ENCODE peak calls at places on chromosomes 4 and X, in nine cellular contexts. One of them, this sample, is unnamed.

GRCh38 chrX:6052111-6052745 is 176.4 kb downstream of the NLGN4X start:
- DNase-seq in body of pancreas: no peak
- DNase-seq in A549: no peak
- DNase-seq in ovary: no peak
- DNase-seq in NB4: no peak
- DNase-seq in tibial nerve: no peak
- DNase-seq in adrenal gland: no peak
- DNase-seq in K562: no peak
- DNase-seq in IMR-90: no peak
- DNase-seq in this sample: no peak

GRCh38 chr4:92232566-92232965 is 71.2 kb upstream of the GRID2 start:
- DNase-seq in body of pancreas: no peak
- DNase-seq in A549: no peak
- DNase-seq in ovary: no peak
- DNase-seq in NB4: no peak
- DNase-seq in tibial nerve: no peak
- DNase-seq in adrenal gland: no peak
- DNase-seq in K562: no peak
- DNase-seq in IMR-90: peak; percentile 22
- DNase-seq in this sample: no peak

GRCh38 chr4:7043521-7044414 is 596 bp downstream of the TADA2B start:
- DNase-seq in body of pancreas: peak; percentile 65
- DNase-seq in A549: peak; percentile 22
- DNase-seq in ovary: peak; percentile 43
- DNase-seq in NB4: peak; percentile 76
- DNase-seq in tibial nerve: no peak
- DNase-seq in adrenal gland: peak; percentile 60
- DNase-seq in K562: peak; percentile 54
- DNase-seq in IMR-90: peak; percentile 38
- DNase-seq in this sample: peak; percentile 58

GRCh38 chr4:3316146-3316545 is 23.3 kb downstream of the RGS12 start:
- DNase-seq in body of pancreas: no peak
- DNase-seq in A549: no peak
- DNase-seq in ovary: peak; percentile 11
- DNase-seq in NB4: no peak
- DNase-seq in tibial nerve: no peak
- DNase-seq in adrenal gland: no peak
- DNase-seq in K562: no peak
- DNase-seq in IMR-90: no peak
- DNase-seq in this sample: peak; percentile 5

GRCh38 chr4:175298119-175298518 is 380.0 kb downstream of the ADAM29 start:
- DNase-seq in body of pancreas: no peak
- DNase-seq in A549: no peak
- DNase-seq in ovary: no peak
- DNase-seq in NB4: no peak
- DNase-seq in tibial nerve: no peak
- DNase-seq in adrenal gland: no peak
- DNase-seq in K562: no peak
- DNase-seq in IMR-90: peak; percentile 74
- DNase-seq in this sample: no peak

GRCh38 chrX:11470231-11470630 is 177.0 kb downstream of the AMELX start:
- DNase-seq in body of pancreas: no peak
- DNase-seq in A549: peak; percentile 25
- DNase-seq in ovary: no peak
- DNase-seq in NB4: no peak
- DNase-seq in tibial nerve: no peak
- DNase-seq in adrenal gland: no peak
- DNase-seq in K562: no peak
- DNase-seq in IMR-90: peak; percentile 86
- DNase-seq in this sample: no peak

GRCh38 chrX:153549807-153550206 is 32.4 kb downstream of the ATP2B3 start:
- DNase-seq in body of pancreas: no peak
- DNase-seq in A549: no peak
- DNase-seq in ovary: no peak
- DNase-seq in NB4: no peak
- DNase-seq in tibial nerve: no peak
- DNase-seq in adrenal gland: no peak
- DNase-seq in K562: no peak
- DNase-seq in IMR-90: no peak
- DNase-seq in this sample: no peak

GRCh38 chr4:107988763-107989035 is 990 bp upstream of the HADH start:
- DNase-seq in body of pancreas: peak; percentile 44
- DNase-seq in A549: no peak
- DNase-seq in ovary: no peak
- DNase-seq in NB4: no peak
- DNase-seq in tibial nerve: no peak
- DNase-seq in adrenal gland: peak; percentile 5
- DNase-seq in K562: peak; percentile 48
- DNase-seq in IMR-90: no peak
- DNase-seq in this sample: no peak

GRCh38 chr4:106898621-106899230 is 137.4 kb downstream of the DKK2 start:
- DNase-seq in body of pancreas: no peak
- DNase-seq in A549: peak; percentile 44
- DNase-seq in ovary: peak; percentile 53
- DNase-seq in NB4: peak; percentile 69
- DNase-seq in tibial nerve: peak; percentile 66
- DNase-seq in adrenal gland: peak; percentile 17
- DNase-seq in K562: peak; percentile 50
- DNase-seq in IMR-90: peak; percentile 53
- DNase-seq in this sample: no peak

GRCh38 chr4:156346959-156347385 is 393.3 kb upstream of the CTSO start:
- DNase-seq in body of pancreas: no peak
- DNase-seq in A549: no peak
- DNase-seq in ovary: no peak
- DNase-seq in NB4: no peak
- DNase-seq in tibial nerve: no peak
- DNase-seq in adrenal gland: no peak
- DNase-seq in K562: no peak
- DNase-seq in IMR-90: no peak
- DNase-seq in this sample: no peak

GRCh38 chrX:25158635-25159034 is 142.9 kb upstream of the ARX start:
- DNase-seq in body of pancreas: no peak
- DNase-seq in A549: no peak
- DNase-seq in ovary: no peak
- DNase-seq in NB4: no peak
- DNase-seq in tibial nerve: no peak
- DNase-seq in adrenal gland: no peak
- DNase-seq in K562: no peak
- DNase-seq in IMR-90: no peak
- DNase-seq in this sample: no peak

GRCh38 chrX:106201502-106202178 is 33.5 kb downstream of the PWWP3B start:
- DNase-seq in body of pancreas: no peak
- DNase-seq in A549: no peak
- DNase-seq in ovary: no peak
- DNase-seq in NB4: no peak
- DNase-seq in tibial nerve: no peak
- DNase-seq in adrenal gland: no peak
- DNase-seq in K562: no peak
- DNase-seq in IMR-90: no peak
- DNase-seq in this sample: no peak

GRCh38 chr4:95889662-95890061 is 49.8 kb downstream of the PDHA2 start:
- DNase-seq in body of pancreas: no peak
- DNase-seq in A549: no peak
- DNase-seq in ovary: no peak
- DNase-seq in NB4: peak; percentile 15
- DNase-seq in tibial nerve: no peak
- DNase-seq in adrenal gland: no peak
- DNase-seq in K562: no peak
- DNase-seq in IMR-90: no peak
- DNase-seq in this sample: no peak

GRCh38 chrX:118536204-118536603 is 40.6 kb downstream of the DOCK11 start:
- DNase-seq in body of pancreas: no peak
- DNase-seq in A549: no peak
- DNase-seq in ovary: no peak
- DNase-seq in NB4: no peak
- DNase-seq in tibial nerve: no peak
- DNase-seq in adrenal gland: no peak
- DNase-seq in K562: no peak
- DNase-seq in IMR-90: no peak
- DNase-seq in this sample: no peak

GRCh38 chrX:107683124-107683895 is 55.0 kb downstream of the PRPS1 start:
- DNase-seq in body of pancreas: peak; percentile 34
- DNase-seq in A549: no peak
- DNase-seq in ovary: peak; percentile 70
- DNase-seq in NB4: no peak
- DNase-seq in tibial nerve: peak; percentile 71
- DNase-seq in adrenal gland: peak; percentile 67
- DNase-seq in K562: no peak
- DNase-seq in IMR-90: no peak
- DNase-seq in this sample: no peak

GRCh38 chrX:120749141-120749846 is 119.4 kb upstream of the C1GALT1C1 start:
- DNase-seq in body of pancreas: no peak
- DNase-seq in A549: no peak
- DNase-seq in ovary: no peak
- DNase-seq in NB4: peak; percentile 51
- DNase-seq in tibial nerve: no peak
- DNase-seq in adrenal gland: no peak
- DNase-seq in K562: no peak
- DNase-seq in IMR-90: no peak
- DNase-seq in this sample: no peak

GRCh38 chr4:152896819-152897218 is 39.3 kb upstream of the FHDC1 start:
- DNase-seq in body of pancreas: no peak
- DNase-seq in A549: no peak
- DNase-seq in ovary: no peak
- DNase-seq in NB4: peak; percentile 26
- DNase-seq in tibial nerve: no peak
- DNase-seq in adrenal gland: no peak
- DNase-seq in K562: no peak
- DNase-seq in IMR-90: peak; percentile 67
- DNase-seq in this sample: no peak

GRCh38 chrX:136762820-136763452 is 17.8 kb downstream of the ARHGEF6 start:
- DNase-seq in body of pancreas: no peak
- DNase-seq in A549: no peak
- DNase-seq in ovary: no peak
- DNase-seq in NB4: no peak
- DNase-seq in tibial nerve: no peak
- DNase-seq in adrenal gland: no peak
- DNase-seq in K562: no peak
- DNase-seq in IMR-90: no peak
- DNase-seq in this sample: no peak
- TF ChIP-seq POLR2A in body of pancreas: no peak
- TF ChIP-seq POLR2A in A549: no peak
- TF ChIP-seq POLR2A in ovary: no peak
- TF ChIP-seq POLR2A in NB4: no peak
- TF ChIP-seq POLR2A in tibial nerve: no peak
- TF ChIP-seq POLR2A in adrenal gland: no peak
- TF ChIP-seq POLR2A in K562: no peak
- TF ChIP-seq POLR2A in IMR-90: no peak
- TF ChIP-seq POLR2A in this sample: no peak

DNA sequence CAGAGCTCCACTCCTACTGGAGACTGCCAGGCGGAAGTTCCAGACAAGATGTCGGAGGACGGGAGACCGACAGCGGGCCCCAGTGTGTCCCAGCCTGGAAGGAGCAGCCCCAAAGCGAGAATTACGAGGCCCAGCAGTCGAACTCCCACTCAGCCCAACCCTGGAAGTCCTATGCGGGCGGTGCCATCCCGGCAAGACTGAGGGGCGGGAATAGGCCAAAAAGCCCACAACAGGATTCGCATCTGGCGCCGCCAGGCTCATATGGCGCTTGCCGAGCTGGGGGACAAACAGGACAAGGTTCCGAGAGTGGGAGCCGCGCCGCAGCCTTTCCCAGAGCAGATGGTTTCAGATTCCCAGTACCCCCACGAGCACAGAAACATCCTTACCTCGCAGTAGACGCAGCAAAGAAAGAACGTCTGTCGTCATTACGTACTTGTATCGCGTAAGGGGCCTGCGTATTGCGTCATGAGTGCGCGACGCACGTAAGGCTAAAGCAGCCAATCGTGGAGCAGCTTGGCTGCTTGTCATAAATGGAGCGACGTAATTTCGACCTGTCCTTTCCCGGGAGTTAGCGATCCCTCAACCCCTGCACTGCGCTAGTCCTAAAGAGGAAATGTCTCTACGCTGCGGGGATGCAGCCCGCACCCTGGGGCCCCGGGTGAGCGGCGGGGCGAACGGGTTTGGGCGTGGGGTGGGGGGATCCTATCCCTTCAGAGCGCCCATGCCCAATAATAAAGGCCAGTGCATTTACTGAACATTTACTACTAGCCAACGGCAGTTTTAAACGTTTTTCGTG is at the start of the genes LIAS and RPL9:
- DNase-seq in body of pancreas: peak; percentile 97
- DNase-seq in A549: peak; percentile 99
- DNase-seq in ovary: peak; percentile 97
- DNase-seq in NB4: peak; percentile 100
- DNase-seq in tibial nerve: peak; percentile 96
- DNase-seq in adrenal gland: peak; percentile 98
- DNase-seq in K562: peak; percentile 99
- DNase-seq in IMR-90: peak; percentile 100
- DNase-seq in this sample: peak; percentile 94
- TF ChIP-seq POLR2A in body of pancreas: peak; percentile 97
- TF ChIP-seq POLR2A in A549: peak; percentile 78
- TF ChIP-seq POLR2A in ovary: peak; percentile 98
- TF ChIP-seq POLR2A in NB4: peak; percentile 99
- TF ChIP-seq POLR2A in tibial nerve: peak; percentile 96
- TF ChIP-seq POLR2A in adrenal gland: peak; percentile 82
- TF ChIP-seq POLR2A in K562: peak; percentile 99
- TF ChIP-seq POLR2A in IMR-90: peak; percentile 98
- TF ChIP-seq POLR2A in this sample: peak; percentile 95

GRCh38 chrX:53093748-53094583 is at the start of gene KANTR:
- DNase-seq in body of pancreas: peak; percentile 88
- DNase-seq in A549: peak; percentile 96
- DNase-seq in ovary: peak; percentile 91
- DNase-seq in NB4: peak; percentile 94
- DNase-seq in tibial nerve: peak; percentile 80
- DNase-seq in adrenal gland: peak; percentile 93
- DNase-seq in K562: peak; percentile 90
- DNase-seq in IMR-90: peak; percentile 93
- DNase-seq in this sample: peak; percentile 87
- TF ChIP-seq POLR2A in body of pancreas: peak; percentile 85
- TF ChIP-seq POLR2A in A549: peak; percentile 28
- TF ChIP-seq POLR2A in ovary: peak; percentile 63
- TF ChIP-seq POLR2A in NB4: peak; percentile 59
- TF ChIP-seq POLR2A in tibial nerve: peak; percentile 83
- TF ChIP-seq POLR2A in adrenal gland: peak; percentile 7
- TF ChIP-seq POLR2A in K562: peak; percentile 54
- TF ChIP-seq POLR2A in IMR-90: no peak
- TF ChIP-seq POLR2A in this sample: no peak

DNA sequence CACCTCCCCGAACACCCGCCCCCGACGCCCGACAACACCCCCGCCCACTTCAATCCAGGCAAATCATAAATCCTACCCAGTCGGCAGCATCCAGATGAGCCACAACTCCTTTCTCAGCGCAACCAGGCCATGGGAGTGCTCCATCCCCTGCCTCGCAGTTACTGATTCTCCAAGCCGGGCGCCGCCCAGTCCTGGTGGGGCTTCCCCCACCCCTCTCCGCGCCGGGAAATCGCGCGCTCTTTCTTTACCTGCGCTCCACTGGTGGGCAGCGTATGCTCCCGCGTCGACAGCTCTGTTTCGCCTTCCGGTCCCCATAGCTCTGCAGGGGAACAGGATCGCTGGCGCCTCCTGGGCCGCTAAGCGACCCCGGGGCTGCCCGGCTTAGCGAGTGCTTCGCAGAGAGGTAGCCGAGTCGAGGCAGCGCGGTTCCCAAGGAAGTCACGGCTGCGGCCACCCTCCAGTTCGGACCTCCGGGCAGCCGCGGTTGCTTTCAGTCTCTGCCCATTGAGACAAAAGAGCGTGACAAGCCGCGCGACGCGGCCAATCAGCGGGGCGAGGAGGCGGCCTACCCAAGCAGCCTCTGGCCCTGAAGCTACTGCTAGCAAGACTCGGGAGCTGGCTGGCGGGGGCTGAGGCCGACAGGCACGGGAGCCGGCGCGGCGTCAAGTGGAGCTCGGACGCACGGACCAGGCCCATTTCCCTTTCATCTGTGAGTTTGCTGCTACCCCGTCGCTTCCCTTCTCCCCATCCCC is 43.7 kb upstream of the TMSB15B start:
- DNase-seq in body of pancreas: peak; percentile 64
- DNase-seq in A549: peak; percentile 75
- DNase-seq in ovary: peak; percentile 57
- DNase-seq in NB4: peak; percentile 44
- DNase-seq in tibial nerve: peak; percentile 12
- DNase-seq in adrenal gland: peak; percentile 70
- DNase-seq in K562: peak; percentile 6
- DNase-seq in IMR-90: peak; percentile 59
- DNase-seq in this sample: peak; percentile 45
- TF ChIP-seq POLR2A in body of pancreas: peak; percentile 34
- TF ChIP-seq POLR2A in A549: peak; percentile 24
- TF ChIP-seq POLR2A in ovary: no peak
- TF ChIP-seq POLR2A in NB4: no peak
- TF ChIP-seq POLR2A in tibial nerve: no peak
- TF ChIP-seq POLR2A in adrenal gland: no peak
- TF ChIP-seq POLR2A in K562: no peak
- TF ChIP-seq POLR2A in IMR-90: no peak
- TF ChIP-seq POLR2A in this sample: no peak

This sample was measured in heart left ventricle.